ENCODE peak calls at places on chromosome X, in nine cellular contexts. G is Right ventricle myocardium inferior, Q is GM04504, D is GM10248, T is iris pigment epithelial cell, H is NCI-H1105 treated with DMSO at 0.1 percent for 48 hours, O is left cardiac atrium, Z is T47D, S is activated B cell treated with CpG ODN at 0.5 μM for 24 hours. M is an unnamed sample.

GRCh38 chrX:152428596-152428995 is 22.5 kb downstream of the GABRA3 start:
- DNase-seq in G (no peak), Q (no peak), D (no peak), T (no peak), H (no peak), O (no peak), Z (no peak), S (no peak), M (no peak)

GRCh38 chrX:10401239-10401638 is 219.1 kb downstream of the MID1 start:
- DNase-seq in G (no peak), Q (no peak), D (no peak), T (peak; percentile 24), H (no peak), O (no peak), Z (peak; percentile 42), S (no peak), M (no peak)

GRCh38 chrX:96126182-96126581 is 558.5 kb upstream of the DIAPH2 start:
- DNase-seq in G (no peak), Q (no peak), D (no peak), T (no peak), H (no peak), O (no peak), Z (no peak), S (no peak), M (no peak)

GRCh38 chrX:55056820-55057690 is 17.8 kb upstream of the PAGE2B start:
- DNase-seq in G (no peak), Q (no peak), D (no peak), T (peak; percentile 67), H (peak; percentile 56), O (no peak), Z (no peak), S (no peak), M (no peak)

GRCh38 chrX:120365320-120365719 is 3.4 kb downstream of the ATP1B4 start:
- DNase-seq in G (peak; percentile 61), Q (no peak), D (peak; percentile 32), T (peak; percentile 8), H (peak; percentile 58), O (peak; percentile 48), Z (peak; percentile 19), S (peak; percentile 16), M (peak; percentile 13)

GRCh38 chrX:56802428-56802827 is 73.4 kb downstream of the NBDY start:
- DNase-seq in G (no peak), Q (no peak), D (no peak), T (no peak), H (no peak), O (no peak), Z (no peak), S (no peak), M (no peak)

GRCh38 chrX:41350150-41350975 is 16.4 kb downstream of the DDX3X start:
- DNase-seq in G (no peak), Q (no peak), D (no peak), T (peak; percentile 39), H (peak; percentile 4), O (no peak), Z (peak; percentile 37), S (no peak), M (no peak)

GRCh38 chrX:29229802-29230201 is 642.6 kb downstream of the IL1RAPL1 start:
- DNase-seq in G (no peak), Q (no peak), D (no peak), T (peak; percentile 28), H (no peak), O (no peak), Z (no peak), S (no peak), M (no peak)

GRCh38 chrX:68650491-68650890 is 3.0 kb downstream of the STARD8 start:
- DNase-seq in G (no peak), Q (no peak), D (no peak), T (peak; percentile 41), H (no peak), O (no peak), Z (no peak), S (no peak), M (no peak)

GRCh38 chrX:123256378-123256777 is 72.3 kb downstream of the GRIA3 start:
- DNase-seq in G (no peak), Q (no peak), D (peak; percentile 4), T (no peak), H (no peak), O (no peak), Z (no peak), S (no peak), M (no peak)

GRCh38 chrX:67582436-67582835 is 38.6 kb downstream of the AR start:
- DNase-seq in G (no peak), Q (no peak), D (no peak), T (no peak), H (no peak), O (no peak), Z (no peak), S (no peak), M (no peak)

GRCh38 chrX:97006167-97006566 is 122.5 kb downstream of the RPA4 start:
- DNase-seq in G (no peak), Q (no peak), D (no peak), T (no peak), H (no peak), O (no peak), Z (no peak), S (no peak), M (no peak)

GRCh38 chrX:154409222-154409871 is at the start of gene DNASE1L1:
- DNase-seq in G (peak; percentile 93), Q (peak; percentile 68), D (peak; percentile 75), T (peak; percentile 83), H (no peak), O (peak; percentile 90), Z (no peak), S (peak; percentile 38), M (no peak)

GRCh38 chrX:51894697-51895336 is 1.4 kb downstream of the MAGED1 start:
- DNase-seq in G (no peak), Q (no peak), D (peak; percentile 39), T (peak; percentile 28), H (peak; percentile 43), O (peak; percentile 38), Z (no peak), S (no peak), M (peak; percentile 3)

GRCh38 chrX:79081895-79082512 is 62.5 kb upstream of the GPR174 start:
- DNase-seq in G (no peak), Q (no peak), D (peak; percentile 26), T (peak; percentile 17), H (peak; percentile 2), O (no peak), Z (peak; percentile 51), S (no peak), M (no peak)

GRCh38 chrX:866441-866990 is 235.9 kb downstream of the SHOX start:
- DNase-seq in G (no peak), Q (no peak), D (no peak), T (no peak), H (no peak), O (no peak), Z (no peak), S (no peak), M (no peak)

GRCh38 chrX:20060961-20061868 is 55.5 kb downstream of the MAP7D2 start:
- DNase-seq in G (no peak), Q (no peak), D (no peak), T (no peak), H (peak; percentile 20), O (no peak), Z (no peak), S (peak; percentile 59), M (no peak)

GRCh38 chrX:6071755-6072154 is 156.9 kb downstream of the NLGN4X start:
- DNase-seq in G (no peak), Q (no peak), D (no peak), T (no peak), H (no peak), O (no peak), Z (no peak), S (no peak), M (no peak)

GRCh38 chrX:135522132-135522530 is 1.7 kb downstream of the INTS6L start:
- DNase-seq in G (no peak), Q (no peak), D (no peak), T (no peak), H (no peak), O (no peak), Z (no peak), S (no peak), M (no peak)

GRCh38 chrX:43703211-43703791 is 47.2 kb downstream of the MAOA start:
- DNase-seq in G (no peak), Q (peak; percentile 4), D (no peak), T (peak; percentile 61), H (no peak), O (no peak), Z (peak; percentile 38), S (no peak), M (no peak)

GRCh38 chrX:19544693-19545305 is 29.5 kb upstream of the MAP3K15 start:
- DNase-seq in G (no peak), Q (peak; percentile 31), D (peak; percentile 64), T (peak; percentile 66), H (peak; percentile 35), O (no peak), Z (peak; percentile 76), S (no peak), M (no peak)

GRCh38 chrX:70755850-70756249 is 152.7 kb downstream of the TEX11 start:
- DNase-seq in G (no peak), Q (no peak), D (no peak), T (no peak), H (no peak), O (no peak), Z (no peak), S (no peak), M (no peak)

GRCh38 chrX:64842492-64842891 is 133.8 kb downstream of the ZC4H2 start:
- DNase-seq in G (no peak), Q (no peak), D (no peak), T (no peak), H (no peak), O (no peak), Z (no peak), S (no peak), M (no peak)

GRCh38 chrX:39957816-39958561 is 139.8 kb downstream of the BCOR start:
- DNase-seq in G (no peak), Q (peak; percentile 40), D (no peak), T (peak; percentile 9), H (no peak), O (peak; percentile 31), Z (no peak), S (no peak), M (no peak)

GRCh38 chrX:107146670-107147069 is 28.0 kb upstream of the RBM41 start:
- DNase-seq in G (no peak), Q (no peak), D (no peak), T (peak; percentile 42), H (no peak), O (no peak), Z (no peak), S (no peak), M (no peak)

GRCh38 chrX:24215282-24215681 is 65.8 kb downstream of the ZFX start:
- DNase-seq in G (no peak), Q (no peak), D (no peak), T (no peak), H (no peak), O (no peak), Z (no peak), S (no peak), M (no peak)

GRCh38 chrX:148043456-148043855 is 62.3 kb downstream of the FMR1NB start:
- DNase-seq in G (no peak), Q (peak; percentile 9), D (no peak), T (peak; percentile 10), H (no peak), O (no peak), Z (no peak), S (no peak), M (no peak)

GRCh38 chrX:154719132-154719675 is 31.7 kb downstream of the GAB3 start:
- DNase-seq in G (no peak), Q (no peak), D (no peak), T (peak; percentile 93), H (no peak), O (no peak), Z (no peak), S (no peak), M (no peak)

GRCh38 chrX:49155900-49156837 is 6.4 kb upstream of the MAGIX start:
- DNase-seq in G (peak; percentile 95), Q (peak; percentile 61), D (peak; percentile 85), T (peak; percentile 92), H (peak; percentile 75), O (peak; percentile 91), Z (peak; percentile 93), S (peak; percentile 78), M (peak; percentile 72)